ENCODE peak calls at places on chromosomes 13 and 19, in ten cellular contexts. K, X, G, I, D, V, Z, F, H and U are unnamed samples.

GRCh38 chr19:14433454-14434156 is 499 bp downstream of the PKN1 start:
- DNase-seq in K (no peak), X (peak), G (peak), I (no peak), D (peak), V (no peak), Z (no peak), F (peak), H (no peak), U (no peak)

GRCh38 chr13:91406619-91407018 is 8.2 kb downstream of the GPC5 start:
- DNase-seq in K (peak), X (peak), G (no peak), I (no peak), D (no peak), V (peak), Z (peak), F (no peak), H (peak), U (no peak)

GRCh38 chr13:69935043-69935442 is 172.6 kb upstream of the ATXN8OS start:
- DNase-seq in K (no peak), X (peak), G (no peak), I (no peak), D (no peak), V (no peak), Z (no peak), F (no peak), H (peak), U (no peak)

GRCh38 chr19:20078696-20079095 is 896 bp downstream of the ZNF90 start:
- DNase-seq in K (peak), X (peak), G (peak), I (peak), D (no peak), V (peak), Z (no peak), F (peak), H (no peak), U (no peak)

GRCh38 chr19:38194061-38194701 is 29.8 kb downstream of the DPF1 start:
- DNase-seq in K (no peak), X (no peak), G (no peak), I (no peak), D (no peak), V (no peak), Z (no peak), F (no peak), H (no peak), U (no peak)

GRCh38 chr19:41872775-41873647 is 4.1 kb upstream of the CD79A start:
- DNase-seq in K (peak), X (peak), G (peak), I (peak), D (peak), V (peak), Z (peak), F (peak), H (peak), U (peak)

GRCh38 chr13:26518433-26519084 is 38.9 kb upstream of the WASF3 start:
- DNase-seq in K (no peak), X (no peak), G (no peak), I (no peak), D (no peak), V (no peak), Z (no peak), F (no peak), H (no peak), U (no peak)

GRCh38 chr19:48623556-48624066 is 4.3 kb downstream of the SPHK2 start:
- DNase-seq in K (no peak), X (no peak), G (no peak), I (no peak), D (no peak), V (peak), Z (no peak), F (no peak), H (no peak), U (no peak)

GRCh38 chr13:103965506-103966243 is 899.5 kb upstream of the SLC10A2 start:
- DNase-seq in K (no peak), X (no peak), G (no peak), I (no peak), D (no peak), V (no peak), Z (no peak), F (no peak), H (no peak), U (no peak)

GRCh38 chr19:7492142-7493055 is 3.6 kb upstream of the PEX11G start:
- DNase-seq in K (no peak), X (peak), G (no peak), I (no peak), D (no peak), V (no peak), Z (no peak), F (no peak), H (peak), U (no peak)

GRCh38 chr13:87821512-87821911 is 150.3 kb downstream of the SLITRK5 start:
- DNase-seq in K (no peak), X (no peak), G (no peak), I (no peak), D (no peak), V (no peak), Z (no peak), F (no peak), H (no peak), U (no peak)

GRCh38 chr19:46990998-46991676 is 28.5 kb upstream of the NPAS1 start:
- DNase-seq in K (peak), X (peak), G (peak), I (peak), D (peak), V (peak), Z (peak), F (peak), H (peak), U (peak)

GRCh38 chr19:2618611-2619010 is 83.9 kb downstream of the GNG7 start:
- DNase-seq in K (no peak), X (peak), G (peak), I (no peak), D (peak), V (no peak), Z (no peak), F (peak), H (peak), U (no peak)

GRCh38 chr19:7871280-7871529 is 3.0 kb downstream of the PRR36 start:
- DNase-seq in K (no peak), X (no peak), G (no peak), I (peak), D (no peak), V (no peak), Z (no peak), F (no peak), H (no peak), U (peak)

GRCh38 chr19:42313096-42313839 is at the start of gene TMEM145:
- DNase-seq in K (no peak), X (peak), G (no peak), I (peak), D (no peak), V (no peak), Z (no peak), F (no peak), H (peak), U (peak)

GRCh38 chr19:46303702-46304397 is 7.0 kb downstream of the HIF3A start:
- DNase-seq in K (peak), X (peak), G (peak), I (peak), D (no peak), V (no peak), Z (peak), F (peak), H (no peak), U (no peak)

GRCh38 chr13:31234729-31235128 is 35.0 kb downstream of the B3GLCT start:
- DNase-seq in K (no peak), X (no peak), G (no peak), I (no peak), D (no peak), V (no peak), Z (peak), F (no peak), H (no peak), U (no peak)

GRCh38 chr19:2248136-2249009 is 750 bp upstream of the AMH start:
- DNase-seq in K (no peak), X (no peak), G (no peak), I (no peak), D (no peak), V (no peak), Z (no peak), F (no peak), H (no peak), U (no peak)

GRCh38 chr19:16764793-16765433 is 45.3 kb downstream of the NWD1 start:
- DNase-seq in K (no peak), X (peak), G (no peak), I (no peak), D (no peak), V (no peak), Z (no peak), F (no peak), H (no peak), U (no peak)

GRCh38 chr19:49338023-49338677 is 2.9 kb downstream of the CD37 start:
- DNase-seq in K (no peak), X (no peak), G (no peak), I (peak), D (no peak), V (no peak), Z (no peak), F (no peak), H (no peak), U (no peak)

GRCh38 chr19:4597975-4598671 is 38.6 kb upstream of the SEMA6B start:
- DNase-seq in K (peak), X (no peak), G (no peak), I (peak), D (peak), V (no peak), Z (no peak), F (no peak), H (no peak), U (peak)